ENCODE peak calls at places on chromosomes 3 and 15, in six cellular contexts. O, R, Y, Z, X and H are unnamed samples.

GRCh38 chr15:40130799-40131502 is 22.3 kb upstream of the BMF start:
- DNase-seq in O (no peak), R (no peak), Y (no peak), Z (no peak), X (no peak), H (no peak)

GRCh38 chr3:176302271-176302670 is 895.0 kb downstream of the TBL1XR1 start:
- DNase-seq in O (no peak), R (no peak), Y (no peak), Z (no peak), X (no peak), H (no peak)

GRCh38 chr3:46998121-46998851 is 18.8 kb downstream of the NBEAL2 start:
- DNase-seq in O (peak), R (no peak), Y (no peak), Z (peak), X (peak), H (peak)

GRCh38 chr15:80155001-80155377 is 2.2 kb downstream of the FAH start:
- DNase-seq in O (no peak), R (no peak), Y (no peak), Z (no peak), X (no peak), H (no peak)

GRCh38 chr3:65914032-65914739 is 124.5 kb downstream of the MAGI1 start:
- DNase-seq in O (no peak), R (no peak), Y (no peak), Z (no peak), X (no peak), H (no peak)

GRCh38 chr3:52518723-52519444 is 14.8 kb downstream of the NT5DC2 start:
- DNase-seq in O (no peak), R (no peak), Y (no peak), Z (no peak), X (no peak), H (no peak)

GRCh38 chr3:100603449-100603848 is 6.0 kb upstream of the ADGRG7 start:
- DNase-seq in O (no peak), R (no peak), Y (no peak), Z (peak), X (peak), H (no peak)

GRCh38 chr3:138686771-138687221 is 78.2 kb downstream of the FAIM start:
- DNase-seq in O (no peak), R (peak), Y (peak), Z (peak), X (peak), H (no peak)

GRCh38 chr3:100260081-100260684 is 609 bp upstream of the TBC1D23 start:
- DNase-seq in O (peak), R (no peak), Y (peak), Z (peak), X (peak), H (no peak)

GRCh38 chr15:98791046-98791701 is 142.8 kb downstream of the IGF1R start:
- DNase-seq in O (no peak), R (no peak), Y (no peak), Z (no peak), X (no peak), H (no peak)

GRCh38 chr3:13710251-13710650 is 161.3 kb downstream of the FBLN2 start:
- DNase-seq in O (no peak), R (no peak), Y (no peak), Z (no peak), X (no peak), H (no peak)

GRCh38 chr3:14434105-14434504 is 31.7 kb downstream of the SLC6A6 start:
- DNase-seq in O (no peak), R (no peak), Y (peak), Z (peak), X (no peak), H (peak)

GRCh38 chr15:41774873-41775417 is 661 bp downstream of the MAPKBP1 start:
- DNase-seq in O (no peak), R (no peak), Y (no peak), Z (no peak), X (no peak), H (no peak)

GRCh38 chr15:36803773-36804172 is 224.3 kb downstream of the CDIN1 start:
- DNase-seq in O (no peak), R (no peak), Y (no peak), Z (peak), X (no peak), H (no peak)

GRCh38 chr15:65940618-65940909 is 71.3 kb downstream of the RAB11A start:
- DNase-seq in O (no peak), R (no peak), Y (peak), Z (peak), X (no peak), H (no peak)

GRCh38 chr15:101070502-101071273 is 151.5 kb downstream of the LRRK1 start:
- DNase-seq in O (no peak), R (peak), Y (peak), Z (peak), X (peak), H (no peak)

GRCh38 chr3:104437891-104438290 is 928.8 kb upstream of the ALCAM start:
- DNase-seq in O (no peak), R (no peak), Y (peak), Z (peak), X (peak), H (no peak)

GRCh38 chr15:93862791-93863190 is 368.6 kb upstream of the MCTP2 start:
- DNase-seq in O (no peak), R (no peak), Y (no peak), Z (no peak), X (no peak), H (no peak)

GRCh38 chr3:64463981-64464380 is 223.8 kb downstream of the ADAMTS9 start:
- DNase-seq in O (no peak), R (no peak), Y (no peak), Z (no peak), X (no peak), H (no peak)

GRCh38 chr3:48564022-48564421 is 441 bp upstream of the UCN2 start:
- DNase-seq in O (no peak), R (no peak), Y (peak), Z (peak), X (peak), H (peak)

GRCh38 chr3:57848177-57848738 is 92.1 kb downstream of the SLMAP start:
- DNase-seq in O (no peak), R (no peak), Y (no peak), Z (no peak), X (no peak), H (no peak)

GRCh38 chr3:172847292-172847691 is 96.8 kb downstream of the ECT2 start:
- DNase-seq in O (no peak), R (no peak), Y (no peak), Z (no peak), X (no peak), H (no peak)

GRCh38 chr3:54168451-54168850 is 46.1 kb downstream of the CACNA2D3 start:
- DNase-seq in O (no peak), R (no peak), Y (no peak), Z (no peak), X (no peak), H (no peak)

GRCh38 chr3:128878556-128879124 is 780 bp upstream of the ACAD9 start:
- DNase-seq in O (no peak), R (peak), Y (peak), Z (peak), X (peak), H (peak)